ENCODE peak calls at places on chromosomes 16 and 17, in nine cellular contexts. One of them, this sample, is unnamed.

GRCh38 chr17:16513858-16514257 is 21.9 kb upstream of the LRRC75A start:
- DNase-seq in EL: no peak
- DNase-seq in fibroblast of the aortic adventitia: no peak
- DNase-seq in mesothelial cell of epicardium: no peak
- DNase-seq in ascending aorta: no peak
- DNase-seq in NCI-H1092 treated with DMSO at 0.1 percent for 48 hours: peak
- DNase-seq in fibroblast of mammary gland: no peak
- DNase-seq in left lung: no peak
- DNase-seq in Jurkat, Clone E6-1: no peak
- DNase-seq in this sample: no peak

GRCh38 chr16:88967800-88968588 is 9.0 kb downstream of the CBFA2T3 start:
- DNase-seq in Jurkat, Clone E6-1: peak
- DNase-seq in NCI-H1092 treated with DMSO at 0.1 percent for 48 hours: no peak
- DNase-seq in mesothelial cell of epicardium: no peak
- DNase-seq in EL: no peak
- DNase-seq in fibroblast of mammary gland: no peak
- DNase-seq in left lung: peak
- DNase-seq in fibroblast of the aortic adventitia: no peak
- DNase-seq in ascending aorta: no peak
- DNase-seq in this sample: no peak

GRCh38 chr16:970379-970765 is 412 bp downstream of the LMF1 start:
- DNase-seq in Jurkat, Clone E6-1: no peak
- DNase-seq in mesothelial cell of epicardium: no peak
- DNase-seq in ascending aorta: no peak
- DNase-seq in EL: no peak
- DNase-seq in left lung: no peak
- DNase-seq in fibroblast of the aortic adventitia: no peak
- DNase-seq in NCI-H1092 treated with DMSO at 0.1 percent for 48 hours: no peak
- DNase-seq in fibroblast of mammary gland: no peak
- DNase-seq in this sample: no peak

GRCh38 chr17:40511667-40512221 is 10.3 kb upstream of the TNS4 start:
- DNase-seq in EL: no peak
- DNase-seq in fibroblast of mammary gland: no peak
- DNase-seq in left lung: no peak
- DNase-seq in NCI-H1092 treated with DMSO at 0.1 percent for 48 hours: no peak
- DNase-seq in fibroblast of the aortic adventitia: no peak
- DNase-seq in mesothelial cell of epicardium: no peak
- DNase-seq in ascending aorta: no peak
- DNase-seq in Jurkat, Clone E6-1: no peak
- DNase-seq in this sample: no peak

GRCh38 chr16:72517154-72517553 is 345.2 kb upstream of the PMFBP1 start:
- DNase-seq in fibroblast of mammary gland: no peak
- DNase-seq in ascending aorta: no peak
- DNase-seq in EL: no peak
- DNase-seq in left lung: no peak
- DNase-seq in fibroblast of the aortic adventitia: no peak
- DNase-seq in mesothelial cell of epicardium: no peak
- DNase-seq in Jurkat, Clone E6-1: no peak
- DNase-seq in NCI-H1092 treated with DMSO at 0.1 percent for 48 hours: no peak
- DNase-seq in this sample: no peak

GRCh38 chr16:82580293-82580900 is 46.4 kb upstream of the CDH13 start:
- DNase-seq in fibroblast of the aortic adventitia: peak
- DNase-seq in Jurkat, Clone E6-1: no peak
- DNase-seq in EL: peak
- DNase-seq in NCI-H1092 treated with DMSO at 0.1 percent for 48 hours: peak
- DNase-seq in mesothelial cell of epicardium: no peak
- DNase-seq in fibroblast of mammary gland: peak
- DNase-seq in left lung: no peak
- DNase-seq in ascending aorta: no peak
- DNase-seq in this sample: peak

GRCh38 chr16:57775661-57776469 is 26.4 kb downstream of the KIFC3 start:
- DNase-seq in fibroblast of the aortic adventitia: no peak
- DNase-seq in mesothelial cell of epicardium: no peak
- DNase-seq in left lung: peak
- DNase-seq in Jurkat, Clone E6-1: no peak
- DNase-seq in EL: no peak
- DNase-seq in ascending aorta: no peak
- DNase-seq in NCI-H1092 treated with DMSO at 0.1 percent for 48 hours: peak
- DNase-seq in fibroblast of mammary gland: no peak
- DNase-seq in this sample: no peak

GRCh38 chr16:23682181-23682580 is 3.5 kb downstream of the PLK1 start:
- DNase-seq in Jurkat, Clone E6-1: no peak
- DNase-seq in EL: peak
- DNase-seq in fibroblast of mammary gland: peak
- DNase-seq in ascending aorta: no peak
- DNase-seq in mesothelial cell of epicardium: no peak
- DNase-seq in left lung: no peak
- DNase-seq in fibroblast of the aortic adventitia: peak
- DNase-seq in NCI-H1092 treated with DMSO at 0.1 percent for 48 hours: no peak
- DNase-seq in this sample: peak

GRCh38 chr17:79089720-79090502 is 15.3 kb downstream of the ENGASE start:
- DNase-seq in mesothelial cell of epicardium: no peak
- DNase-seq in fibroblast of mammary gland: no peak
- DNase-seq in NCI-H1092 treated with DMSO at 0.1 percent for 48 hours: no peak
- DNase-seq in fibroblast of the aortic adventitia: no peak
- DNase-seq in ascending aorta: no peak
- DNase-seq in EL: no peak
- DNase-seq in Jurkat, Clone E6-1: no peak
- DNase-seq in left lung: peak
- DNase-seq in this sample: no peak

GRCh38 chr16:89174877-89175276 is 3.3 kb downstream of the CDH15 start:
- DNase-seq in mesothelial cell of epicardium: no peak
- DNase-seq in left lung: no peak
- DNase-seq in fibroblast of mammary gland: no peak
- DNase-seq in Jurkat, Clone E6-1: no peak
- DNase-seq in fibroblast of the aortic adventitia: peak
- DNase-seq in NCI-H1092 treated with DMSO at 0.1 percent for 48 hours: no peak
- DNase-seq in ascending aorta: no peak
- DNase-seq in EL: no peak
- DNase-seq in this sample: no peak

GRCh38 chr16:15495898-15496297 is 61.5 kb downstream of the BMERB1 start:
- DNase-seq in fibroblast of the aortic adventitia: no peak
- DNase-seq in EL: no peak
- DNase-seq in mesothelial cell of epicardium: no peak
- DNase-seq in fibroblast of mammary gland: no peak
- DNase-seq in NCI-H1092 treated with DMSO at 0.1 percent for 48 hours: no peak
- DNase-seq in left lung: no peak
- DNase-seq in Jurkat, Clone E6-1: no peak
- DNase-seq in ascending aorta: no peak
- DNase-seq in this sample: no peak

GRCh38 chr16:57938936-57939871 is 31.7 kb downstream of the CNGB1 start:
- DNase-seq in fibroblast of the aortic adventitia: peak
- DNase-seq in ascending aorta: no peak
- DNase-seq in Jurkat, Clone E6-1: no peak
- DNase-seq in mesothelial cell of epicardium: no peak
- DNase-seq in EL: peak
- DNase-seq in NCI-H1092 treated with DMSO at 0.1 percent for 48 hours: no peak
- DNase-seq in left lung: no peak
- DNase-seq in fibroblast of mammary gland: peak
- DNase-seq in this sample: peak

GRCh38 chr17:81509048-81509686 is 3.4 kb downstream of the ACTG1 start:
- DNase-seq in fibroblast of mammary gland: peak
- DNase-seq in ascending aorta: no peak
- DNase-seq in left lung: peak
- DNase-seq in EL: peak
- DNase-seq in NCI-H1092 treated with DMSO at 0.1 percent for 48 hours: no peak
- DNase-seq in mesothelial cell of epicardium: no peak
- DNase-seq in fibroblast of the aortic adventitia: no peak
- DNase-seq in Jurkat, Clone E6-1: no peak
- DNase-seq in this sample: no peak

GRCh38 chr17:2174471-2175293 is 119.8 kb downstream of the HIC1 start:
- DNase-seq in left lung: no peak
- DNase-seq in Jurkat, Clone E6-1: no peak
- DNase-seq in NCI-H1092 treated with DMSO at 0.1 percent for 48 hours: peak
- DNase-seq in ascending aorta: peak
- DNase-seq in fibroblast of the aortic adventitia: peak
- DNase-seq in mesothelial cell of epicardium: peak
- DNase-seq in EL: peak
- DNase-seq in fibroblast of mammary gland: peak
- DNase-seq in this sample: peak

GRCh38 chr17:37605081-37605480 is 4.1 kb downstream of the SYNRG start:
- DNase-seq in Jurkat, Clone E6-1: no peak
- DNase-seq in NCI-H1092 treated with DMSO at 0.1 percent for 48 hours: no peak
- DNase-seq in EL: peak
- DNase-seq in mesothelial cell of epicardium: no peak
- DNase-seq in ascending aorta: no peak
- DNase-seq in fibroblast of mammary gland: no peak
- DNase-seq in left lung: no peak
- DNase-seq in fibroblast of the aortic adventitia: no peak
- DNase-seq in this sample: no peak

GRCh38 chr17:20184977-20185619 is 175.9 kb downstream of the SPECC1 start:
- DNase-seq in Jurkat, Clone E6-1: peak
- DNase-seq in mesothelial cell of epicardium: no peak
- DNase-seq in NCI-H1092 treated with DMSO at 0.1 percent for 48 hours: no peak
- DNase-seq in left lung: no peak
- DNase-seq in EL: no peak
- DNase-seq in fibroblast of mammary gland: no peak
- DNase-seq in fibroblast of the aortic adventitia: no peak
- DNase-seq in ascending aorta: no peak
- DNase-seq in this sample: no peak

GRCh38 chr17:63042443-63042842 is 76.4 kb downstream of the TANC2 start:
- DNase-seq in left lung: no peak
- DNase-seq in ascending aorta: no peak
- DNase-seq in mesothelial cell of epicardium: no peak
- DNase-seq in NCI-H1092 treated with DMSO at 0.1 percent for 48 hours: no peak
- DNase-seq in EL: no peak
- DNase-seq in fibroblast of the aortic adventitia: no peak
- DNase-seq in fibroblast of mammary gland: no peak
- DNase-seq in Jurkat, Clone E6-1: no peak
- DNase-seq in this sample: no peak

GRCh38 chr17:32927201-32927723 is 691 bp upstream of the TMEM98 start:
- DNase-seq in left lung: no peak
- DNase-seq in ascending aorta: no peak
- DNase-seq in mesothelial cell of epicardium: no peak
- DNase-seq in Jurkat, Clone E6-1: no peak
- DNase-seq in NCI-H1092 treated with DMSO at 0.1 percent for 48 hours: no peak
- DNase-seq in fibroblast of the aortic adventitia: no peak
- DNase-seq in EL: peak
- DNase-seq in fibroblast of mammary gland: no peak
- DNase-seq in this sample: no peak

GRCh38 chr16:76535-77272 is 1.3 kb upstream of the MPG start:
- DNase-seq in left lung: peak
- DNase-seq in fibroblast of the aortic adventitia: peak
- DNase-seq in Jurkat, Clone E6-1: no peak
- DNase-seq in ascending aorta: peak
- DNase-seq in EL: peak
- DNase-seq in fibroblast of mammary gland: peak
- DNase-seq in mesothelial cell of epicardium: no peak
- DNase-seq in NCI-H1092 treated with DMSO at 0.1 percent for 48 hours: no peak
- DNase-seq in this sample: peak

GRCh38 chr17:79919164-79919585 is 79.9 kb upstream of the CBX4 start:
- DNase-seq in Jurkat, Clone E6-1: no peak
- DNase-seq in mesothelial cell of epicardium: no peak
- DNase-seq in fibroblast of the aortic adventitia: peak
- DNase-seq in NCI-H1092 treated with DMSO at 0.1 percent for 48 hours: peak
- DNase-seq in left lung: peak
- DNase-seq in EL: no peak
- DNase-seq in ascending aorta: peak
- DNase-seq in fibroblast of mammary gland: no peak
- DNase-seq in this sample: peak

GRCh38 chr17:16915752-16916556 is 56.0 kb downstream of the TNFRSF13B start:
- DNase-seq in left lung: no peak
- DNase-seq in NCI-H1092 treated with DMSO at 0.1 percent for 48 hours: peak
- DNase-seq in fibroblast of the aortic adventitia: peak
- DNase-seq in EL: peak
- DNase-seq in mesothelial cell of epicardium: no peak
- DNase-seq in ascending aorta: peak
- DNase-seq in Jurkat, Clone E6-1: peak
- DNase-seq in fibroblast of mammary gland: peak
- DNase-seq in this sample: peak

GRCh38 chr16:8957509-8958157 is 6.1 kb downstream of the USP7 start:
- DNase-seq in left lung: no peak
- DNase-seq in EL: no peak
- DNase-seq in ascending aorta: no peak
- DNase-seq in fibroblast of mammary gland: no peak
- DNase-seq in NCI-H1092 treated with DMSO at 0.1 percent for 48 hours: no peak
- DNase-seq in Jurkat, Clone E6-1: no peak
- DNase-seq in fibroblast of the aortic adventitia: no peak
- DNase-seq in mesothelial cell of epicardium: no peak
- DNase-seq in this sample: no peak

GRCh38 chr17:57530508-57530907 is 214.6 kb downstream of the CCDC182 start:
- DNase-seq in EL: peak
- DNase-seq in Jurkat, Clone E6-1: no peak
- DNase-seq in ascending aorta: no peak
- DNase-seq in left lung: no peak
- DNase-seq in mesothelial cell of epicardium: no peak
- DNase-seq in NCI-H1092 treated with DMSO at 0.1 percent for 48 hours: peak
- DNase-seq in fibroblast of mammary gland: no peak
- DNase-seq in fibroblast of the aortic adventitia: no peak
- DNase-seq in this sample: no peak

GRCh38 chr17:39360537-39360936 is 40.9 kb downstream of the FBXL20 start:
- DNase-seq in mesothelial cell of epicardium: no peak
- DNase-seq in NCI-H1092 treated with DMSO at 0.1 percent for 48 hours: no peak
- DNase-seq in ascending aorta: no peak
- DNase-seq in fibroblast of mammary gland: no peak
- DNase-seq in Jurkat, Clone E6-1: no peak
- DNase-seq in EL: no peak
- DNase-seq in left lung: no peak
- DNase-seq in fibroblast of the aortic adventitia: no peak
- DNase-seq in this sample: no peak

GRCh38 chr16:6602401-6602800 is 730.2 kb upstream of the RBFOX1 start:
- DNase-seq in fibroblast of mammary gland: no peak
- DNase-seq in left lung: no peak
- DNase-seq in EL: no peak
- DNase-seq in fibroblast of the aortic adventitia: no peak
- DNase-seq in NCI-H1092 treated with DMSO at 0.1 percent for 48 hours: no peak
- DNase-seq in mesothelial cell of epicardium: no peak
- DNase-seq in ascending aorta: no peak
- DNase-seq in Jurkat, Clone E6-1: no peak
- DNase-seq in this sample: no peak